ENCODE peak calls at places on chromosomes 3 and 15, in seven cellular contexts. C is upper lobe of right lung, M is heart left ventricle, P is WTC11, J is progenitor cell of endocrine pancreas, N is nephron progenitor cell, R is upper lobe of left lung. A is an unnamed sample.

GRCh38 chr15:95105229-95105628 is 873.9 kb downstream of the MCTP2 start:
- DNase-seq in C (no peak), M (no peak), P (no peak), J (no peak), N (no peak), R (no peak), A (no peak)

GRCh38 chr3:154122096-154122911 is 1.1 kb downstream of the ARHGEF26 start:
- DNase-seq in C (peak; percentile 67), M (no peak), P (peak; percentile 51), J (peak; percentile 16), N (peak; percentile 41), R (no peak), A (peak; percentile 43)

GRCh38 chr3:34934660-34935059 is 704.7 kb upstream of the ARPP21 start:
- DNase-seq in C (no peak), M (no peak), P (no peak), J (no peak), N (no peak), R (no peak), A (no peak)

GRCh38 chr3:62421275-62421674 is 47.9 kb upstream of the FEZF2 start:
- DNase-seq in C (no peak), M (no peak), P (no peak), J (no peak), N (no peak), R (no peak), A (no peak)

GRCh38 chr3:189458536-189458935 is 172.7 kb upstream of the TP63 start:
- DNase-seq in C (no peak), M (peak; percentile 30), P (no peak), J (no peak), N (no peak), R (no peak), A (no peak)

GRCh38 chr3:146322216-146322615 is 71.3 kb upstream of the PLSCR4 start:
- DNase-seq in C (no peak), M (no peak), P (no peak), J (no peak), N (no peak), R (no peak), A (no peak)

GRCh38 chr15:87829651-87830050 is 426.9 kb downstream of the NTRK3 start:
- DNase-seq in C (no peak), M (peak; percentile 40), P (no peak), J (no peak), N (no peak), R (peak; percentile 25), A (no peak)

GRCh38 chr15:40493089-40493840 is 22.5 kb downstream of the CHST14 start:
- DNase-seq in C (no peak), M (no peak), P (no peak), J (no peak), N (no peak), R (peak; percentile 61), A (no peak)

GRCh38 chr3:78951546-78951945 is 816.3 kb downstream of the ROBO1 start:
- DNase-seq in C (no peak), M (no peak), P (no peak), J (no peak), N (no peak), R (no peak), A (no peak)

GRCh38 chr15:38010390-38010789 is 76.0 kb downstream of the TMCO5A start:
- DNase-seq in C (no peak), M (no peak), P (no peak), J (no peak), N (no peak), R (no peak), A (no peak)
- TF ChIP-seq CTCF in C (no peak), M (no peak), P (no peak), J (no peak), N (no peak), R (no peak), A (no peak)

GRCh38 chr15:58241872-58242271 is 103.7 kb downstream of the AQP9 start:
- DNase-seq in C (no peak), M (no peak), P (no peak), J (no peak), N (no peak), R (peak; percentile 56), A (no peak)
- TF ChIP-seq CTCF in C (peak; percentile 13), M (no peak), P (no peak), J (no peak), N (no peak), R (no peak), A (no peak)

DNA sequence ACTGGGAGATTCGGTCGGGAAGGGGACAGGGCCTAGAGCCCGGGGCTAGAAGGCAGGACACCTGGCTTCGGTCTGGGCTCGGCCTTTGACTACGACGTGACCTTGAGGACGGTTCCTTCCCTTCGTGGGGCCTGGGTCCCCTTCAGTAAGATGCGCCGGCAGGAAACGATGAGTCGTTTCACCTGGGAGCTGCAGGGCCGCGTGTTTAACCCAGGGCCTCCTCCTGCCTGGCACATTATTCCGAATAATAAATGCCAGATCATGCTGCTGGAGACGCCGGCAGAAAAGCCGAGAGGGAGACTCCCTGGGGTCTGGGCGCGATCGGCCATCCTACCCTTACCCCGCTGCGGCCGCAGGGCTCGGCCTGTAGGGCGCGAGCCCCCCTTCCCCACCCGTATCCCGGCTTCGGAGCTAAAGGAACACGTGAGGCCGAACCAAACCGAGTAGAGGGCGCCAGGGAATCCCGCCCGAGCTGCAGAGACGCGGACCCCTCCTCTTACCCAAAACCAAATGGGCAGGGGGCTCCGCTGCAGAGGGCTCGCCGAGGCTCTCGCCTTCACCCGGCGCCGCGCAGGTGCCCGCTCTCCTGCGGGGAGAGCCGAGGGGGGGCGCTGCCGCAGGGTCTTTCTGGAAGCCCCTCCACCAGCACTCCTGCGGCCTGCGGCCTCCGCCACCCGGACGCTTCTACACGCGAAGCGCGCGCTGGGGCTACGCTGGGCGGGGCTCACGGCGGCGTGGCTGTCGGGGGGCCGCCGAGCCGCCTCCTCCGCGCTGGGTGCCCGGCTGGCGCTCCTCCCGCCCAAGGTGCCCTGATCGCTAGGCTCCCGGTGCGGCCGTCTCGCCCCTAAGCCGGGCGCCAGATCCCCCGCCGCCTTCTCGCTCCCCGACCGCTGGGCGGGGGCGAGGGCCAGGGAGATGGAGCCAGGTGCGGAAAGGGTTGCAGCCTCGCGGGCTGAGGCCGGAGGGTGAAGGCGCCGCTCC is at the start of gene BDH1:
- DNase-seq in C (peak; percentile 84), M (no peak), P (peak; percentile 59), J (peak; percentile 52), N (peak; percentile 66), R (peak; percentile 49), A (peak; percentile 62)
- TF ChIP-seq CTCF in C (no peak), M (no peak), P (no peak), J (peak; percentile 29), N (no peak), R (no peak), A (no peak)

DNA sequence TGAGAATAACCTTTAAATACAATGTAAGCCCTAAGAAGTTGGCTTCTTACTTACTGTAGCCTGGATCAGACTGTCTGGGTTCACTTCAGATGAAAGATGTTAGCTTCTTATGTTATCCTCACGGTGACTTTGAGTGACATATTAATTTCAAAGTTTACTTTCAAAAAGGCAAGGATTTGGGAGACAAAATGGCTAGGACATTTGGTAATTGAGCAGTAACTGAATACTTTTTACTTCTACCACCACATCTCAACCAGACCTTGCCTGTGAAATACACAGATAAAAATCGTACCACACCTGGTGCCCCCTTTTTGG is 36.0 kb upstream of the BNIP2 start:
- DNase-seq in C (no peak), M (no peak), P (no peak), J (no peak), N (no peak), R (no peak), A (no peak)
- TF ChIP-seq CTCF in C (no peak), M (no peak), P (no peak), J (no peak), N (no peak), R (no peak), A (no peak)

GRCh38 chr3:38480093-38480445 is 16.1 kb upstream of the EXOG start:
- DNase-seq in C (no peak), M (no peak), P (no peak), J (no peak), N (no peak), R (no peak), A (no peak)
- TF ChIP-seq CTCF in C (no peak), M (peak; percentile 4), P (peak; percentile 5), J (no peak), N (no peak), R (no peak), A (peak; percentile 12)

GRCh38 chr15:77454265-77454664 is 33.6 kb downstream of the HMG20A start:
- DNase-seq in C (no peak), M (no peak), P (no peak), J (no peak), N (no peak), R (no peak), A (no peak)
- TF ChIP-seq CTCF in C (no peak), M (no peak), P (no peak), J (no peak), N (no peak), R (no peak), A (no peak)

GRCh38 chr3:111688190-111688800 is 93.1 kb upstream of the ZBED2 start:
- DNase-seq in C (no peak), M (no peak), P (no peak), J (no peak), N (no peak), R (no peak), A (no peak)

GRCh38 chr3:111690242-111690641 is 95.1 kb upstream of the ZBED2 start:
- DNase-seq in C (no peak), M (no peak), P (no peak), J (no peak), N (no peak), R (no peak), A (no peak)

GRCh38 chr3:111694471-111694870 is 99.3 kb upstream of the ZBED2 start:
- DNase-seq in C (no peak), M (no peak), P (no peak), J (no peak), N (no peak), R (no peak), A (no peak)

GRCh38 chr3:111692593-111693552 is 97.7 kb upstream of the ZBED2 start:
- DNase-seq in C (no peak), M (peak; percentile 64), P (no peak), J (no peak), N (no peak), R (no peak), A (no peak)

GRCh38 chr3:111691293-111691909 is 96.3 kb upstream of the ZBED2 start:
- DNase-seq in C (no peak), M (no peak), P (no peak), J (no peak), N (no peak), R (no peak), A (no peak)
- TF ChIP-seq CTCF in C (peak; percentile 45), M (peak; percentile 43), P (no peak), J (peak; percentile 62), N (peak; percentile 49), R (peak; percentile 18), A (no peak)

DNA sequence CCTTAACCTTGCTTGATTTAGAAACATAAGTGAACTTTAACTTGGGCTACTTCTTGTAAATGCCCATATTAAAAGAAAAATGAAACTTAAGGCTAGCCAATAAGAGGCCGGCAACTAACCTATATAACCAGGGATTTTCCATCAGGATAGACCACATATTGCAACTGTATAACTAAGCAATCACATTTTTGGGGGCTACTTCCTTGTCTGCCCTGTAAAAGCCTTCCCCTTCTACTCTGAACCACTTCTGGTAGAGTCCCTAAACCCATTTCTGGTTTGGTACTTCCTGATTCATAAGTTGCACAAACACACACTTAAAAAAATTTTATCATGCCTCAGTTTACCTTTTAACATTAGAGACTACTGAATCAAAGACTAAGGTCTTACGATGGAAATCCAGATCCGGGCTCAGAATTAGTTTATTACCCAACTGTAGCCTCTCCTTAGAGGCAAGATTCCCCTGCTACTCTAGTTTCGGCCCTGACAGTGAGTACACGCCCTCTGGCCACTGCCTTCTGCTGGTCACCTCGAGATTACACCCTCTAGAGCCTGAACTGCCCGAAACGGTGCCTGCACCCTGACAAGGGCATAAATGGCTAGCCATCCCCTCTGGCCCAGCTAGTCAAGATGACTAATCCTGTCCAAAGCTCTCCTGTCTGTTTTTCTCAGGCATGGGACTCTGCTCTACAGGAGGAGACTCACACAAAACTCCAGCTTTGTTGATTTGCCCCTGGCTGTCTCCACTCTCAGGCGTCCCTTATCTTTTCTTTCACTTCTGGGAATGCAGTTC is 150.7 kb upstream of the UBE2E2 start:
- DNase-seq in C (no peak), M (no peak), P (peak; percentile 60), J (no peak), N (no peak), R (no peak), A (no peak)
- TF ChIP-seq CTCF in C (no peak), M (no peak), P (no peak), J (peak; percentile 18), N (no peak), R (no peak), A (no peak)

A was measured in mesothelial cell of epicardium.